ENCODE peak calls at places on chromosome 22, in nine cellular contexts. B is A549, A is suprapubic skin, P is stomach, D is neural progenitor cell, N is transverse colon, U is mammary epithelial cell, L is body of pancreas, Z is GM23248. R is an unnamed sample.
A peak's percentile ranks its signal among the peaks of the same experiment; 100 is the strongest.

GRCh38 chr22:47275479-47276218 is 513.2 kb downstream of the TBC1D22A start:
- DNase-seq in N (no peak), A (peak; percentile 39), P (no peak), Z (no peak), B (no peak), U (no peak), D (no peak), L (no peak), R (peak; percentile 27)

GRCh38 chr22:28800308-28801041 is at the start of gene XBP1:
- DNase-seq in U (peak; percentile 95), P (peak; percentile 96), B (peak; percentile 91), Z (peak; percentile 99), L (peak; percentile 96), A (peak; percentile 96), D (peak; percentile 98), N (peak; percentile 96), R (peak; percentile 87)

GRCh38 chr22:47065756-47066615 is 303.5 kb downstream of the TBC1D22A start:
- DNase-seq in Z (peak; percentile 14), P (peak; percentile 28), L (peak; percentile 84), N (peak; percentile 2), D (no peak), A (peak; percentile 46), U (no peak), B (no peak), R (no peak)

GRCh38 chr22:19524170-19525115 is at the start of gene CLDN5:
- DNase-seq in P (no peak), U (no peak), D (peak; percentile 75), A (peak; percentile 72), Z (peak; percentile 23), L (no peak), N (no peak), B (no peak), R (no peak)

GRCh38 chr22:40826984-40827741 is 8.0 kb upstream of the SLC25A17 start:
- DNase-seq in Z (no peak), D (no peak), P (no peak), L (no peak), B (no peak), A (no peak), U (no peak), N (no peak), R (no peak)

GRCh38 chr22:42321908-42322561 is 51.6 kb upstream of the TCF20 start:
- DNase-seq in L (no peak), A (no peak), D (peak; percentile 76), Z (no peak), P (no peak), U (peak; percentile 89), B (no peak), N (peak; percentile 27), R (peak; percentile 72)

GRCh38 chr22:23106906-23107367 is 34.9 kb downstream of the RSPH14 start:
- DNase-seq in D (no peak), P (peak; percentile 93), Z (no peak), B (no peak), N (no peak), L (peak; percentile 54), A (no peak), U (no peak), R (peak; percentile 48)

GRCh38 chr22:30555282-30556210 is 9.0 kb upstream of the SEC14L6 start:
- DNase-seq in P (no peak), Z (no peak), A (no peak), U (no peak), D (no peak), B (no peak), L (no peak), N (no peak), R (no peak)

GRCh38 chr22:50112151-50113118 is 22.6 kb downstream of the MOV10L1 start:
- DNase-seq in N (no peak), B (no peak), D (no peak), Z (peak; percentile 53), L (peak; percentile 11), P (no peak), A (no peak), U (peak; percentile 11), R (no peak)
- H3K4me1 ChIP-seq in N (peaks cover 7% of the 10 kb centered on the region), B (peaks cover 9% of the 10 kb centered on the region), D (peaks cover 6% of the 10 kb centered on the region), Z (peaks cover 17% of the 10 kb centered on the region), L (no peaks in the 10 kb centered on the region), P (no peaks in the 10 kb centered on the region), A (no peaks in the 10 kb centered on the region), U (peaks cover 10% of the 10 kb centered on the region), R (peaks cover 2% of the 10 kb centered on the region)

GRCh38 chr22:27011717-27012116 is 354.3 kb downstream of the MIAT start:
- DNase-seq in A (no peak), D (no peak), L (no peak), N (no peak), P (no peak), Z (no peak), U (no peak), B (no peak), R (no peak)

GRCh38 chr22:27008454-27008853 is 351.1 kb downstream of the MIAT start:
- DNase-seq in U (no peak), Z (no peak), L (no peak), B (no peak), A (no peak), P (no peak), N (no peak), D (no peak), R (no peak)

DNA sequence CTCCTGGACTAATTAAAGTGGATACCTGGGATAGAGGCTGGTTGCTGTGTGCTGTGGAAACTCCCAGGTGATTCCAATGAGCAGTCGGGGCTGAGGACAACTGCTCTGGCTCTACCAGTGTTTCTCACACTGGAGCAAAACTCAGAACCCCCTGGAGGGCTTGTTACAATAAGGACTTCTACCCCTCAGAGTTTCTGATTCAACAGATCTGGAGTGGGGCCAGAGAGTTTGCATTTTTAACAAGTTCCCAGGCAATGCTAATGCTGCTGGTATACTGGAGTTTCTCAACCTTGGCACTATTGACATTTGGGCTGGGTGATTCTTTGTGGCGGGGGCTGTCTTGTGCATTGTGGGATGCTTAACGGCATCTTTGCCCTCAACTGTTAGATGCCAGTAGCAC is 353.7 kb downstream of the MIAT start:
- DNase-seq in U (no peak), A (no peak), L (no peak), N (no peak), B (no peak), D (no peak), P (no peak), Z (peak; percentile 16), R (no peak)
- H3K4me1 ChIP-seq in U (no peaks in the 10 kb centered on the region), A (no peaks in the 10 kb centered on the region), L (no peaks in the 10 kb centered on the region), N (no peaks in the 10 kb centered on the region), B (no peaks in the 10 kb centered on the region), D (no peaks in the 10 kb centered on the region), P (no peaks in the 10 kb centered on the region), Z (no peaks in the 10 kb centered on the region), R (peaks cover 21% of the 10 kb centered on the region)

DNA sequence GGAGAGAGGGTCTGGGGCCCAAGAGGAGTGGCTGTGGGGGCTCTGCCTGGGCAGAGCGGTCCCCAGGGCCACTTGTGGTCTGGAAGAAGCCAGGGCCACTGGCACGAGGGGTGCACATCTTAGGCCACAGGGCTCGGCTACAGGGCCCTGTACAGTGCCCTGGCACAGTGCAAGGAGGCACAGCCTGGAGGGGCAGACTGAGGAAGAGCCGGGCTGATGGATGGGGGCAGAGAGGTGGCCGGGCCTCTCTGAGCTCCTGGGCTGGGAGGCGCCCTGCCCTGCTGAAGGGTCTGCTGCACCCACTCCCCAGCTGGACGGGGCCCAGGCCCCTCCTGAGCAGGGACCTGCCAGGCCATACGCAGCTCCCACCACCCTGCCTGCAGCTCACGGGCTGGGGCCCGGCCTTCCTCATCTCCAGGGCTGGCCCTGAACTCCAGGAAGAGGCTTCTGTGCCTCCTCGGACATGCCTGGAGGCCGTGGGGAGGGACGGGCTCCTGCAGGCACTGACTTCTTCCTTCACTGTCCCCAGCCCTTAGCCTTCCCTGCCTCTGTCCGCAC is 123.5 kb downstream of the CACNA1I start:
- DNase-seq in Z (no peak), P (no peak), D (no peak), L (no peak), A (no peak), U (no peak), N (no peak), B (no peak), R (no peak)
- H3K4me1 ChIP-seq in Z (peaks cover 4% of the 10 kb centered on the region), P (no peaks in the 10 kb centered on the region), D (peaks cover 21% of the 10 kb centered on the region), L (no peaks in the 10 kb centered on the region), A (peaks cover 3% of the 10 kb centered on the region), U (no peaks in the 10 kb centered on the region), N (no peaks in the 10 kb centered on the region), B (no peaks in the 10 kb centered on the region), R (no peaks in the 10 kb centered on the region)

GRCh38 chr22:43925433-43926348 is 2.1 kb downstream of the PNPLA3 start:
- DNase-seq in Z (no peak), B (no peak), A (no peak), L (no peak), U (peak; percentile 89), N (no peak), D (peak; percentile 94), P (no peak), R (peak; percentile 68)

GRCh38 chr22:43922123-43922522 is 1.5 kb upstream of the PNPLA3 start:
- DNase-seq in Z (no peak), A (no peak), U (no peak), D (peak; percentile 24), B (no peak), L (no peak), P (no peak), N (no peak), R (no peak)

GRCh38 chr22:43923191-43923590 is 414 bp upstream of the PNPLA3 start:
- DNase-seq in A (no peak), U (no peak), Z (peak; percentile 47), L (peak; percentile 3), N (no peak), P (no peak), B (no peak), D (no peak), R (no peak)

GRCh38 chr22:43926349-43926710 is 2.7 kb downstream of the PNPLA3 start:
- DNase-seq in B (no peak), Z (no peak), A (no peak), P (no peak), D (no peak), L (no peak), U (peak; percentile 81), N (no peak), R (no peak)

DNA sequence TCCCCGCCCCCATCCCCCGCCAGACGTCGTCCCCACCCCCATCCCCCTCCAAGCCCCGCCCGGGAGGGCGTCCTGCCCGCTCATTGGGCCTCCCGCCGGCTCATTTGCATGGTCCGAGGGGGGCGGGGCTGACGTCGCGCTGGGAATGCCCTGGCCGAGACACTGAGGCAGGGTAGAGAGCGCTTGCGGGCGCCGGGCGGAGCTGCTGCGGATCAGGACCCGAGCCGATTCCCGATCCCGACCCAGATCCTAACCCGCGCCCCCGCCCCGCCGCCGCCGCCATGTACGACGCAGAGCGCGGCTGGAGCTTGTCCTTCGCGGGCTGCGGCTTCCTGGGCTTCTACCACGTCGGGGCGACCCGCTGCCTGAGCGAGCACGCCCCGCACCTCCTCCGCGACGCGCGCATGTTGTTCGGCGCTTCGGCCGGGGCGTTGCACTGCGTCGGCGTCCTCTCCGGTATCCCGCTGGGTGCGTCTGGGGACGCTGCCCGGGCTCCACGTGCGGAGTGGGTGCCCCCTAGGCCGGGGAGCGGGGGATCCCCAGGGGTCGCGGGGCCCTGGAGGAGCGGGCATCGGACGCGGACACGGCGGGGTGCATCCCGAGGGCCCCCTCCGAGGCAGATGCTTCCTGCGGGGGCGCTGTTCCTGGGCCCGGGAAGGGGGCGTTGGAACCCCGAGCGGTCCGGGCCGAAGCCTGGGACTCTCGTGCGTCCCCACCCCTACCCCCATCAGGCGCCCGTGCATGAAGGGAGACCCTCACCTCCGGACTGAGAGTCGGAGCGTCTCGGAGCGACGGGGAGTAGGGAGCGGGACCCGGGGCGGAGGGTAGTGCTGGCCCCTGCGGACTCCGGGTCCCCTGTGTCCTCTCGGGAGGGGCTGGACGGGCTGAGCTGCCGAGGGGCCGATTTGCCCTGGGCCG is at the start of gene PNPLA3:
- DNase-seq in P (peak; percentile 90), B (peak; percentile 71), A (peak; percentile 92), Z (peak; percentile 90), L (peak; percentile 89), D (peak; percentile 98), N (peak; percentile 87), U (peak; percentile 80), R (peak; percentile 63)
- H3K4me1 ChIP-seq in P (peaks cover 15% of the 10 kb centered on the region), B (peaks cover 13% of the 10 kb centered on the region), A (peaks cover 43% of the 10 kb centered on the region), Z (peaks cover 23% of the 10 kb centered on the region), L (peaks cover 16% of the 10 kb centered on the region), D (peaks cover 18% of the 10 kb centered on the region), N (peaks cover 13% of the 10 kb centered on the region), U (peaks cover 58% of the 10 kb centered on the region), R (peaks cover 35% of the 10 kb centered on the region)

R was measured in SJCRH30.